ENCODE peak calls at places on chromosomes 16 and 17, in seven cellular contexts. One of them, this sample, is unnamed.

GRCh38 chr16:50311891-50312501 is 45.6 kb downstream of the ADCY7 start:
- DNase-seq in sigmoid colon: peak
- DNase-seq in K562: no peak
- DNase-seq in spleen: peak
- DNase-seq in transverse colon: no peak
- DNase-seq in GM23338: no peak
- DNase-seq in prostate gland: peak
- DNase-seq in this sample: peak

GRCh38 chr17:40173091-40173777 is 4.0 kb upstream of the RAPGEFL1 start:
- DNase-seq in sigmoid colon: no peak
- DNase-seq in K562: no peak
- DNase-seq in spleen: no peak
- DNase-seq in transverse colon: no peak
- DNase-seq in GM23338: no peak
- DNase-seq in prostate gland: no peak
- DNase-seq in this sample: no peak

GRCh38 chr17:21842332-21843317 is 150.3 kb downstream of the KCNJ18 start:
- DNase-seq in sigmoid colon: no peak
- DNase-seq in K562: no peak
- DNase-seq in spleen: no peak
- DNase-seq in transverse colon: no peak
- DNase-seq in GM23338: no peak
- DNase-seq in prostate gland: no peak
- DNase-seq in this sample: no peak

GRCh38 chr17:80938556-80938955 is 53.1 kb upstream of the CHMP6 start:
- DNase-seq in sigmoid colon: no peak
- DNase-seq in K562: no peak
- DNase-seq in spleen: peak
- DNase-seq in transverse colon: no peak
- DNase-seq in GM23338: no peak
- DNase-seq in prostate gland: no peak
- DNase-seq in this sample: no peak

GRCh38 chr16:82954224-82954929 is 327.6 kb downstream of the CDH13 start:
- DNase-seq in sigmoid colon: no peak
- DNase-seq in K562: no peak
- DNase-seq in spleen: no peak
- DNase-seq in transverse colon: no peak
- DNase-seq in GM23338: no peak
- DNase-seq in prostate gland: no peak
- DNase-seq in this sample: no peak

GRCh38 chr17:81928497-81929252 is 1.1 kb upstream of the MAFG start:
- DNase-seq in sigmoid colon: no peak
- DNase-seq in K562: no peak
- DNase-seq in spleen: no peak
- DNase-seq in transverse colon: no peak
- DNase-seq in GM23338: no peak
- DNase-seq in prostate gland: no peak
- DNase-seq in this sample: no peak

GRCh38 chr17:35242158-35242804 is 591 bp upstream of the SLFN5 start:
- DNase-seq in sigmoid colon: peak
- DNase-seq in K562: no peak
- DNase-seq in spleen: peak
- DNase-seq in transverse colon: peak
- DNase-seq in GM23338: peak
- DNase-seq in prostate gland: peak
- DNase-seq in this sample: peak

GRCh38 chr16:67431805-67432476 is 1.0 kb downstream of the HSD11B2 start:
- DNase-seq in sigmoid colon: no peak
- DNase-seq in K562: no peak
- DNase-seq in spleen: no peak
- DNase-seq in transverse colon: no peak
- DNase-seq in GM23338: peak
- DNase-seq in prostate gland: no peak
- DNase-seq in this sample: no peak

GRCh38 chr17:74024871-74025531 is 178.5 kb upstream of the RPL38 start:
- DNase-seq in sigmoid colon: no peak
- DNase-seq in K562: peak
- DNase-seq in spleen: no peak
- DNase-seq in transverse colon: no peak
- DNase-seq in GM23338: peak
- DNase-seq in prostate gland: no peak
- DNase-seq in this sample: no peak

GRCh38 chr17:7706631-7707354 is 1.8 kb downstream of the EFNB3 start:
- DNase-seq in sigmoid colon: no peak
- DNase-seq in K562: no peak
- DNase-seq in spleen: no peak
- DNase-seq in transverse colon: no peak
- DNase-seq in GM23338: no peak
- DNase-seq in prostate gland: no peak
- DNase-seq in this sample: no peak

GRCh38 chr17:4858068-4858879 is 25.1 kb downstream of the MINK1 start:
- DNase-seq in sigmoid colon: no peak
- DNase-seq in K562: no peak
- DNase-seq in spleen: no peak
- DNase-seq in transverse colon: no peak
- DNase-seq in GM23338: peak
- DNase-seq in prostate gland: peak
- DNase-seq in this sample: no peak

GRCh38 chr17:12136646-12137045 is 116.0 kb downstream of the MAP2K4 start:
- DNase-seq in sigmoid colon: no peak
- DNase-seq in K562: no peak
- DNase-seq in spleen: no peak
- DNase-seq in transverse colon: no peak
- DNase-seq in GM23338: no peak
- DNase-seq in prostate gland: no peak
- DNase-seq in this sample: no peak

GRCh38 chr16:85385463-85386331 is 227.4 kb upstream of the GSE1 start:
- DNase-seq in sigmoid colon: peak
- DNase-seq in K562: peak
- DNase-seq in spleen: peak
- DNase-seq in transverse colon: no peak
- DNase-seq in GM23338: no peak
- DNase-seq in prostate gland: no peak
- DNase-seq in this sample: no peak

GRCh38 chr17:14808425-14808824 is 456.7 kb downstream of the PMP22 start:
- DNase-seq in sigmoid colon: no peak
- DNase-seq in K562: no peak
- DNase-seq in spleen: no peak
- DNase-seq in transverse colon: no peak
- DNase-seq in GM23338: no peak
- DNase-seq in prostate gland: no peak
- DNase-seq in this sample: no peak

GRCh38 chr16:22670551-22670970 is 143.4 kb upstream of the HS3ST2 start:
- DNase-seq in sigmoid colon: peak
- DNase-seq in K562: peak
- DNase-seq in spleen: no peak
- DNase-seq in transverse colon: no peak
- DNase-seq in GM23338: peak
- DNase-seq in prostate gland: no peak
- DNase-seq in this sample: no peak

GRCh38 chr17:41456206-41456605 is 11.0 kb downstream of the KRT32 start:
- DNase-seq in sigmoid colon: no peak
- DNase-seq in K562: no peak
- DNase-seq in spleen: no peak
- DNase-seq in transverse colon: no peak
- DNase-seq in GM23338: peak
- DNase-seq in prostate gland: no peak
- DNase-seq in this sample: no peak

GRCh38 chr16:84768061-84768797 is 51.6 kb upstream of the CRISPLD2 start:
- DNase-seq in sigmoid colon: peak
- DNase-seq in K562: no peak
- DNase-seq in spleen: no peak
- DNase-seq in transverse colon: no peak
- DNase-seq in GM23338: no peak
- DNase-seq in prostate gland: no peak
- DNase-seq in this sample: no peak

GRCh38 chr17:44221072-44221861 is 1.8 kb upstream of the UBTF start:
- DNase-seq in sigmoid colon: peak
- DNase-seq in K562: peak
- DNase-seq in spleen: peak
- DNase-seq in transverse colon: peak
- DNase-seq in GM23338: peak
- DNase-seq in prostate gland: peak
- DNase-seq in this sample: peak

GRCh38 chr17:19024101-19025078 is 19.8 kb upstream of the FAM83G start:
- DNase-seq in sigmoid colon: peak
- DNase-seq in K562: no peak
- DNase-seq in spleen: peak
- DNase-seq in transverse colon: no peak
- DNase-seq in GM23338: no peak
- DNase-seq in prostate gland: no peak
- DNase-seq in this sample: no peak

GRCh38 chr17:9235346-9235745 is 214.0 kb downstream of the NTN1 start:
- DNase-seq in sigmoid colon: no peak
- DNase-seq in K562: no peak
- DNase-seq in spleen: no peak
- DNase-seq in transverse colon: no peak
- DNase-seq in GM23338: no peak
- DNase-seq in prostate gland: no peak
- DNase-seq in this sample: no peak

GRCh38 chr17:9234404-9234945 is 213.2 kb downstream of the NTN1 start:
- DNase-seq in sigmoid colon: no peak
- DNase-seq in K562: no peak
- DNase-seq in spleen: peak
- DNase-seq in transverse colon: no peak
- DNase-seq in GM23338: no peak
- DNase-seq in prostate gland: no peak
- DNase-seq in this sample: no peak

GRCh38 chr17:9237661-9238301 is 216.5 kb downstream of the NTN1 start:
- DNase-seq in sigmoid colon: peak
- DNase-seq in K562: no peak
- DNase-seq in spleen: peak
- DNase-seq in transverse colon: no peak
- DNase-seq in GM23338: no peak
- DNase-seq in prostate gland: no peak
- DNase-seq in this sample: no peak

GRCh38 chr17:9237053-9237410 is 215.7 kb downstream of the NTN1 start:
- DNase-seq in sigmoid colon: no peak
- DNase-seq in K562: no peak
- DNase-seq in spleen: no peak
- DNase-seq in transverse colon: no peak
- DNase-seq in GM23338: no peak
- DNase-seq in prostate gland: no peak
- DNase-seq in this sample: no peak

GRCh38 chr17:9236286-9237052 is 215.2 kb downstream of the NTN1 start:
- DNase-seq in sigmoid colon: no peak
- DNase-seq in K562: no peak
- DNase-seq in spleen: peak
- DNase-seq in transverse colon: no peak
- DNase-seq in GM23338: no peak
- DNase-seq in prostate gland: no peak
- DNase-seq in this sample: no peak
- H3K27ac ChIP-seq in sigmoid colon: no peak
- H3K27ac ChIP-seq in K562: no peak
- H3K27ac ChIP-seq in spleen: no peak
- H3K27ac ChIP-seq in transverse colon: no peak
- H3K27ac ChIP-seq in GM23338: no peak
- H3K27ac ChIP-seq in prostate gland: no peak
- H3K27ac ChIP-seq in this sample: peak

GRCh38 chr17:75892556-75893224 is 4.1 kb downstream of the TRIM65 start:
- DNase-seq in sigmoid colon: peak
- DNase-seq in K562: no peak
- DNase-seq in spleen: peak
- DNase-seq in transverse colon: no peak
- DNase-seq in GM23338: no peak
- DNase-seq in prostate gland: no peak
- DNase-seq in this sample: no peak

GRCh38 chr17:75896360-75897075 is at the start of gene TRIM65:
- DNase-seq in sigmoid colon: peak
- DNase-seq in K562: peak
- DNase-seq in spleen: peak
- DNase-seq in transverse colon: peak
- DNase-seq in GM23338: peak
- DNase-seq in prostate gland: peak
- DNase-seq in this sample: peak

GRCh38 chr17:75891605-75892555 is 4.9 kb downstream of the TRIM65 start:
- DNase-seq in sigmoid colon: peak
- DNase-seq in K562: no peak
- DNase-seq in spleen: peak
- DNase-seq in transverse colon: no peak
- DNase-seq in GM23338: no peak
- DNase-seq in prostate gland: no peak
- DNase-seq in this sample: peak

GRCh38 chr17:75893305-75894048 is 3.3 kb downstream of the TRIM65 start:
- DNase-seq in sigmoid colon: peak
- DNase-seq in K562: no peak
- DNase-seq in spleen: no peak
- DNase-seq in transverse colon: no peak
- DNase-seq in GM23338: no peak
- DNase-seq in prostate gland: no peak
- DNase-seq in this sample: no peak

DNA sequence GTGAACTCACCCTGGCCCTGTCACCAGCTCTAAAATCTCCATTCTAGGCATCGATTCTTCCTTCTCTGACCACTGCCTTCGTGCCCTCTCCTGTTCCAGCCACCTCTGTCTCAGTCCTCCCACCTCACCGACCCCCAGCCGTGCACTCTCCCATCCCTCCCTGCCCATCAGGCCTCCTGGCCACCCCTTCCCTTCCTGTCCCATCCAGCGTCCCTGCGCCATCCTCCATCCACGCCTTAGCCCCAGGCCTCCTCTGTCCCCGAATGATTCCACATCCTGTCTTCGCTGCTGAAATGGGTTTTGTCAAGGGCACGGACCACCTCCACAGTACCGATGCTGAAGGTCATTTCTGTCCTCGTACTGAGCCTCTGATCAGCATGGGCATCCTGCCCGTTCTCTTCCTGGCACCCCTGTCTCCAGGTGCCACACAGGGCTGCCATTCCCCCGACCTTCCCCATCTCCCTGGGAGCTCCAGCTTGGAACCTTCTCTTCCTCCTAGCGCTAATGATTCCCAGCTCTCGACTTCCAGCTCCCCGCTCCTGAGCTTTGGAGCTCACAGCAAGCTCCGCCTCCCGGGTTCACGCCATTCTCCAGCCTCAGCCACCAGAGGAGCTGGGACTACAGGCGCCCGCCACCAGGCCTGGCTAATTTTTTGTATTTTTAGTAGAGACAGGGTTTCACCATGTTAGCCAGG is 2.6 kb downstream of the TRIM65 start:
- DNase-seq in sigmoid colon: peak
- DNase-seq in K562: no peak
- DNase-seq in spleen: peak
- DNase-seq in transverse colon: no peak
- DNase-seq in GM23338: peak
- DNase-seq in prostate gland: no peak
- DNase-seq in this sample: no peak
- TF ChIP-seq POLR2AphosphoS5 in sigmoid colon: no peak
- TF ChIP-seq POLR2AphosphoS5 in K562: no peak
- TF ChIP-seq POLR2AphosphoS5 in spleen: peak
- TF ChIP-seq POLR2AphosphoS5 in transverse colon: no peak
- TF ChIP-seq POLR2AphosphoS5 in GM23338: no peak
- TF ChIP-seq POLR2AphosphoS5 in prostate gland: no peak
- TF ChIP-seq POLR2AphosphoS5 in this sample: no peak

GRCh38 chr16:89422527-89422904 is 67.8 kb downstream of the ANKRD11 start:
- DNase-seq in sigmoid colon: no peak
- DNase-seq in K562: no peak
- DNase-seq in spleen: no peak
- DNase-seq in transverse colon: no peak
- DNase-seq in GM23338: no peak
- DNase-seq in prostate gland: no peak
- DNase-seq in this sample: no peak
- H3K4me3 ChIP-seq in sigmoid colon: no peak
- H3K4me3 ChIP-seq in K562: no peak
- H3K4me3 ChIP-seq in spleen: no peak
- H3K4me3 ChIP-seq in transverse colon: no peak
- H3K4me3 ChIP-seq in GM23338: no peak
- H3K4me3 ChIP-seq in prostate gland: no peak
- H3K4me3 ChIP-seq in this sample: no peak

GRCh38 chr17:61250335-61250890 is 149.2 kb upstream of the TBX2 start:
- DNase-seq in sigmoid colon: no peak
- DNase-seq in K562: no peak
- DNase-seq in spleen: no peak
- DNase-seq in transverse colon: no peak
- DNase-seq in GM23338: no peak
- DNase-seq in prostate gland: no peak
- DNase-seq in this sample: no peak
- H3K27ac ChIP-seq in sigmoid colon: no peak
- H3K27ac ChIP-seq in K562: no peak
- H3K27ac ChIP-seq in spleen: peak
- H3K27ac ChIP-seq in transverse colon: peak
- H3K27ac ChIP-seq in GM23338: no peak
- H3K27ac ChIP-seq in prostate gland: peak
- H3K27ac ChIP-seq in this sample: peak